ENCODE peak calls at places on chromosomes 3 and 15, in four cellular contexts. One of them, this sample, is unnamed.

GRCh38 chr15:58840048-58840447 is 68.9 kb downstream of the MINDY2 start:
- DNase-seq in AG20443: no peak
- DNase-seq in foreskin fibroblast: no peak
- DNase-seq in psoas muscle: no peak
- DNase-seq in this sample: no peak

GRCh38 chr15:38558714-38559059 is 5.9 kb downstream of the RASGRP1 start:
- DNase-seq in AG20443: no peak
- DNase-seq in psoas muscle: no peak
- DNase-seq in foreskin fibroblast: peak; percentile 28
- DNase-seq in this sample: no peak

GRCh38 chr3:194604837-194605236 is 28.4 kb downstream of the TMEM44 start:
- DNase-seq in psoas muscle: no peak
- DNase-seq in foreskin fibroblast: no peak
- DNase-seq in AG20443: no peak
- DNase-seq in this sample: no peak

GRCh38 chr3:120596853-120597223 is 702 bp downstream of the NDUFB4 start:
- DNase-seq in foreskin fibroblast: no peak
- DNase-seq in AG20443: no peak
- DNase-seq in psoas muscle: no peak
- DNase-seq in this sample: no peak

GRCh38 chr15:75107905-75108838 is 84.8 kb downstream of the PPCDC start:
- DNase-seq in psoas muscle: no peak
- DNase-seq in foreskin fibroblast: peak; percentile 83
- DNase-seq in AG20443: peak; percentile 77
- DNase-seq in this sample: peak; percentile 39

GRCh38 chr3:193791041-193792032 is 198.3 kb downstream of the OPA1 start:
- DNase-seq in foreskin fibroblast: no peak
- DNase-seq in psoas muscle: no peak
- DNase-seq in AG20443: no peak
- DNase-seq in this sample: no peak

GRCh38 chr3:72273615-72274014 is 488.7 kb upstream of the PROK2 start:
- DNase-seq in AG20443: peak; percentile 60
- DNase-seq in psoas muscle: no peak
- DNase-seq in foreskin fibroblast: peak; percentile 30
- DNase-seq in this sample: no peak

GRCh38 chr3:46284981-46285683 is 42.9 kb downstream of the CCR3 start:
- DNase-seq in foreskin fibroblast: no peak
- DNase-seq in psoas muscle: no peak
- DNase-seq in AG20443: no peak
- DNase-seq in this sample: no peak

This sample was measured in HFF-Myc.